ENCODE peak calls at places on chromosomes 1 and 21, in six cellular contexts. One of them, this sample, is unnamed.

GRCh38 chr1:45499415-45499769 is 481 bp downstream of the CCDC163 start:
- DNase-seq in GM23338: no peak
- DNase-seq in left ventricle myocardium inferior: no peak
- DNase-seq in A549: no peak
- DNase-seq in psoas muscle: no peak
- DNase-seq in K562: no peak
- DNase-seq in this sample: no peak

GRCh38 chr1:2233468-2233867 is 5.3 kb downstream of the SKI start:
- DNase-seq in K562: no peak
- DNase-seq in psoas muscle: no peak
- DNase-seq in GM23338: peak
- DNase-seq in left ventricle myocardium inferior: no peak
- DNase-seq in A549: no peak
- DNase-seq in this sample: no peak

GRCh38 chr1:230905733-230906132 is 37.4 kb upstream of the C1orf198 start:
- DNase-seq in psoas muscle: no peak
- DNase-seq in left ventricle myocardium inferior: no peak
- DNase-seq in GM23338: no peak
- DNase-seq in A549: no peak
- DNase-seq in K562: no peak
- DNase-seq in this sample: no peak

GRCh38 chr21:33021667-33022066 is 4.1 kb upstream of the OLIG2 start:
- DNase-seq in left ventricle myocardium inferior: no peak
- DNase-seq in GM23338: no peak
- DNase-seq in K562: no peak
- DNase-seq in A549: no peak
- DNase-seq in psoas muscle: no peak
- DNase-seq in this sample: no peak

GRCh38 chr1:115839706-115840095 is 1.2 kb downstream of the NHLH2 start:
- DNase-seq in GM23338: no peak
- DNase-seq in left ventricle myocardium inferior: no peak
- DNase-seq in psoas muscle: no peak
- DNase-seq in A549: no peak
- DNase-seq in K562: no peak
- DNase-seq in this sample: no peak

GRCh38 chr1:115495603-115496002 is 146.2 kb upstream of the VANGL1 start:
- DNase-seq in GM23338: no peak
- DNase-seq in psoas muscle: no peak
- DNase-seq in K562: no peak
- DNase-seq in left ventricle myocardium inferior: no peak
- DNase-seq in A549: no peak
- DNase-seq in this sample: no peak

GRCh38 chr1:205179842-205180241 is 31.7 kb downstream of the DSTYK start:
- DNase-seq in GM23338: no peak
- DNase-seq in K562: no peak
- DNase-seq in A549: no peak
- DNase-seq in left ventricle myocardium inferior: no peak
- DNase-seq in psoas muscle: no peak
- DNase-seq in this sample: no peak

GRCh38 chr1:53890522-53890941 is 935 bp upstream of the YIPF1 start:
- DNase-seq in psoas muscle: no peak
- DNase-seq in K562: no peak
- DNase-seq in GM23338: no peak
- DNase-seq in A549: no peak
- DNase-seq in left ventricle myocardium inferior: no peak
- DNase-seq in this sample: no peak

GRCh38 chr1:223052931-223053330 is 90.1 kb downstream of the TLR5 start:
- DNase-seq in psoas muscle: no peak
- DNase-seq in K562: no peak
- DNase-seq in left ventricle myocardium inferior: no peak
- DNase-seq in A549: no peak
- DNase-seq in GM23338: no peak
- DNase-seq in this sample: no peak

GRCh38 chr1:40141878-40142535 is 19.2 kb upstream of the RLF start:
- DNase-seq in psoas muscle: no peak
- DNase-seq in left ventricle myocardium inferior: no peak
- DNase-seq in A549: no peak
- DNase-seq in K562: no peak
- DNase-seq in GM23338: peak
- DNase-seq in this sample: no peak

GRCh38 chr1:21239181-21239580 is 51.1 kb downstream of the ECE1 start:
- DNase-seq in K562: no peak
- DNase-seq in A549: no peak
- DNase-seq in psoas muscle: no peak
- DNase-seq in GM23338: no peak
- DNase-seq in left ventricle myocardium inferior: no peak
- DNase-seq in this sample: no peak

GRCh38 chr1:76129731-76130130 is 55.2 kb downstream of the ST6GALNAC3 start:
- DNase-seq in K562: no peak
- DNase-seq in psoas muscle: no peak
- DNase-seq in GM23338: peak
- DNase-seq in A549: no peak
- DNase-seq in left ventricle myocardium inferior: no peak
- DNase-seq in this sample: no peak

GRCh38 chr1:235866207-235866912 is at the start of gene LYST:
- DNase-seq in left ventricle myocardium inferior: peak
- DNase-seq in psoas muscle: peak
- DNase-seq in A549: peak
- DNase-seq in K562: peak
- DNase-seq in GM23338: peak
- DNase-seq in this sample: peak

GRCh38 chr21:38833122-38833521 is 27.4 kb downstream of the ETS2 start:
- DNase-seq in GM23338: no peak
- DNase-seq in psoas muscle: no peak
- DNase-seq in A549: no peak
- DNase-seq in K562: no peak
- DNase-seq in left ventricle myocardium inferior: no peak
- DNase-seq in this sample: no peak

GRCh38 chr1:81703736-81704463 is 96.8 kb upstream of the ADGRL2 start:
- DNase-seq in left ventricle myocardium inferior: no peak
- DNase-seq in A549: no peak
- DNase-seq in psoas muscle: no peak
- DNase-seq in K562: no peak
- DNase-seq in GM23338: no peak
- DNase-seq in this sample: no peak

GRCh38 chr1:203351037-203351625 is at the start of gene FMOD:
- DNase-seq in K562: peak
- DNase-seq in left ventricle myocardium inferior: peak
- DNase-seq in A549: no peak
- DNase-seq in psoas muscle: peak
- DNase-seq in GM23338: peak
- DNase-seq in this sample: peak

GRCh38 chr1:30085814-30086770 is 637.3 kb downstream of the MATN1 start:
- DNase-seq in A549: peak
- DNase-seq in psoas muscle: peak
- DNase-seq in GM23338: peak
- DNase-seq in K562: peak
- DNase-seq in left ventricle myocardium inferior: peak
- DNase-seq in this sample: peak

GRCh38 chr1:201113451-201114244 is 1.4 kb upstream of the CACNA1S start:
- DNase-seq in GM23338: no peak
- DNase-seq in A549: no peak
- DNase-seq in psoas muscle: no peak
- DNase-seq in K562: no peak
- DNase-seq in left ventricle myocardium inferior: no peak
- DNase-seq in this sample: no peak

GRCh38 chr1:165600793-165601192 is 30.2 kb upstream of the MGST3 start:
- DNase-seq in K562: no peak
- DNase-seq in A549: no peak
- DNase-seq in left ventricle myocardium inferior: no peak
- DNase-seq in psoas muscle: no peak
- DNase-seq in GM23338: no peak
- DNase-seq in this sample: no peak

GRCh38 chr1:229536982-229537381 is 21.5 kb downstream of the ABCB10 start:
- DNase-seq in K562: no peak
- DNase-seq in psoas muscle: no peak
- DNase-seq in A549: no peak
- DNase-seq in GM23338: peak
- DNase-seq in left ventricle myocardium inferior: no peak
- DNase-seq in this sample: no peak

GRCh38 chr1:229539868-229540506 is 18.5 kb downstream of the ABCB10 start:
- DNase-seq in K562: no peak
- DNase-seq in A549: no peak
- DNase-seq in left ventricle myocardium inferior: no peak
- DNase-seq in GM23338: no peak
- DNase-seq in psoas muscle: no peak
- DNase-seq in this sample: no peak

GRCh38 chr1:229538945-229539344 is 19.6 kb downstream of the ABCB10 start:
- DNase-seq in GM23338: no peak
- DNase-seq in psoas muscle: no peak
- DNase-seq in A549: no peak
- DNase-seq in K562: no peak
- DNase-seq in left ventricle myocardium inferior: no peak
- DNase-seq in this sample: no peak

GRCh38 chr1:229535226-229535625 is 23.3 kb downstream of the ABCB10 start:
- DNase-seq in K562: no peak
- DNase-seq in left ventricle myocardium inferior: no peak
- DNase-seq in psoas muscle: no peak
- DNase-seq in GM23338: no peak
- DNase-seq in A549: no peak
- DNase-seq in this sample: no peak

DNA sequence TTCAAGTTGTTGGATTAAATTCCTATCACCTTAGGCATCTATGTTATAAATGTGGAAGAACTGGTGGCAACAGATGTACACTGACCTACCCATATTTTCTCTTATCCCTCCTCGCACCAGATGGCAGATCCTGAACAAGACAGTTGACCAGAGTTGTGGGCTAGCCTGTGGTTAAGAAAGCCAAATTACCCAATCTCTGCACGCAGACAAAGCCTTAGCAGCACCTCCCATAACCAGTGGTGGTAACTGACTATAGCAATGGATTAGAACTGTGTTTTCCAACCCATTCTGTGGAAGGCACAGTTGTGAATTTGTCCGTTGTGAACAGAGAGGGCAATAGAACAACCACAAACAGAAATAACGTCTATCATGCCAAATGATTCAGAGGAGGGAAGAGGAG is 20.6 kb downstream of the ABCB10 start:
- DNase-seq in A549: no peak
- DNase-seq in psoas muscle: no peak
- DNase-seq in K562: no peak
- DNase-seq in GM23338: no peak
- DNase-seq in left ventricle myocardium inferior: no peak
- DNase-seq in this sample: peak
- H3K27ac ChIP-seq in A549: no peak
- H3K27ac ChIP-seq in psoas muscle: no peak
- H3K27ac ChIP-seq in K562: no peak
- H3K27ac ChIP-seq in GM23338: no peak
- H3K27ac ChIP-seq in left ventricle myocardium inferior: no peak
- H3K27ac ChIP-seq in this sample: no peak

GRCh38 chr1:61049850-61050540 is 32.4 kb upstream of the NFIA start:
- DNase-seq in GM23338: peak
- DNase-seq in left ventricle myocardium inferior: peak
- DNase-seq in K562: peak
- DNase-seq in psoas muscle: peak
- DNase-seq in A549: peak
- DNase-seq in this sample: peak

GRCh38 chr1:61052393-61053280 is 29.7 kb upstream of the NFIA start:
- DNase-seq in GM23338: peak
- DNase-seq in left ventricle myocardium inferior: no peak
- DNase-seq in K562: peak
- DNase-seq in psoas muscle: no peak
- DNase-seq in A549: no peak
- DNase-seq in this sample: no peak

GRCh38 chr1:61053281-61053711 is 29.1 kb upstream of the NFIA start:
- DNase-seq in A549: no peak
- DNase-seq in K562: no peak
- DNase-seq in GM23338: no peak
- DNase-seq in left ventricle myocardium inferior: no peak
- DNase-seq in psoas muscle: no peak
- DNase-seq in this sample: no peak

GRCh38 chr1:61051455-61052392 is 30.6 kb upstream of the NFIA start:
- DNase-seq in K562: peak
- DNase-seq in psoas muscle: peak
- DNase-seq in left ventricle myocardium inferior: peak
- DNase-seq in A549: no peak
- DNase-seq in GM23338: peak
- DNase-seq in this sample: no peak

GRCh38 chr1:61050541-61051454 is 31.6 kb upstream of the NFIA start:
- DNase-seq in GM23338: peak
- DNase-seq in psoas muscle: peak
- DNase-seq in left ventricle myocardium inferior: peak
- DNase-seq in K562: peak
- DNase-seq in A549: peak
- DNase-seq in this sample: peak
- H3K27ac ChIP-seq in GM23338: no peak
- H3K27ac ChIP-seq in psoas muscle: peak
- H3K27ac ChIP-seq in left ventricle myocardium inferior: peak
- H3K27ac ChIP-seq in K562: peak
- H3K27ac ChIP-seq in A549: peak
- H3K27ac ChIP-seq in this sample: peak

GRCh38 chr1:175152006-175152652 is 40.4 kb downstream of the KIAA0040 start:
- DNase-seq in left ventricle myocardium inferior: peak
- DNase-seq in K562: peak
- DNase-seq in psoas muscle: peak
- DNase-seq in A549: peak
- DNase-seq in GM23338: peak
- DNase-seq in this sample: peak

GRCh38 chr1:175150596-175151319 is 41.8 kb downstream of the KIAA0040 start:
- DNase-seq in left ventricle myocardium inferior: no peak
- DNase-seq in psoas muscle: no peak
- DNase-seq in K562: no peak
- DNase-seq in A549: peak
- DNase-seq in GM23338: peak
- DNase-seq in this sample: no peak

GRCh38 chr1:175148068-175148467 is 44.5 kb downstream of the KIAA0040 start:
- DNase-seq in GM23338: no peak
- DNase-seq in A549: no peak
- DNase-seq in psoas muscle: no peak
- DNase-seq in K562: no peak
- DNase-seq in left ventricle myocardium inferior: no peak
- DNase-seq in this sample: no peak

GRCh38 chr1:175145899-175146298 is 46.7 kb downstream of the KIAA0040 start:
- DNase-seq in psoas muscle: no peak
- DNase-seq in GM23338: no peak
- DNase-seq in left ventricle myocardium inferior: no peak
- DNase-seq in K562: no peak
- DNase-seq in A549: no peak
- DNase-seq in this sample: no peak

GRCh38 chr1:175146535-175147213 is 45.9 kb downstream of the KIAA0040 start:
- DNase-seq in left ventricle myocardium inferior: peak
- DNase-seq in psoas muscle: peak
- DNase-seq in K562: peak
- DNase-seq in A549: peak
- DNase-seq in GM23338: peak
- DNase-seq in this sample: peak
- H3K27ac ChIP-seq in left ventricle myocardium inferior: no peak
- H3K27ac ChIP-seq in psoas muscle: no peak
- H3K27ac ChIP-seq in K562: no peak
- H3K27ac ChIP-seq in A549: no peak
- H3K27ac ChIP-seq in GM23338: no peak
- H3K27ac ChIP-seq in this sample: no peak

DNA sequence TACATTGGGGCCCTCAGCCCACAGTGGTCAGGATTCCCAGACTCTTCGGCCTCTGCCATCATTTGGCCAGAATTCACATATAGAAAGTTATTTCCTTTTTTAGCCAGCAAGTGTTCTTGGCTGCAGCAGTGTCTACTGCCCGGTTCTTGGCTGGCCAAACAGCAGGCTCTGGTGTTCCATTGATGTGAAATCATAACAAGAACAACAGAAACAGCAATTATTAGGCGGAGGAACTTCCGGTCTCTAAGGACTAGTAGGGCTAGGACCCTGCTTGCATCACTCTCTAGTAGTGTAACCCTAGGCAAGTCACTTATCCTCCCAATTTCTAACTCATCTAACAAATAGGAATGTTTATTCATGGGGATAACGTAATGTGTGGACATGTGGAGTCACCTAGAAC is 8.7 kb upstream of the GJA5 start:
- DNase-seq in psoas muscle: no peak
- DNase-seq in K562: no peak
- DNase-seq in A549: no peak
- DNase-seq in left ventricle myocardium inferior: no peak
- DNase-seq in GM23338: peak
- DNase-seq in this sample: no peak
- H3K27ac ChIP-seq in psoas muscle: no peak
- H3K27ac ChIP-seq in K562: no peak
- H3K27ac ChIP-seq in A549: no peak
- H3K27ac ChIP-seq in left ventricle myocardium inferior: peak
- H3K27ac ChIP-seq in GM23338: no peak
- H3K27ac ChIP-seq in this sample: no peak